ENCODE peak calls at places on chromosomes 6 and 20, in ten cellular contexts. C is suprapubic skin, I is transverse colon, E is spleen, G is stomach, M is HepG2, H is HCT116, D is breast epithelium, R is prostate gland, Q is GM12878. V is an unnamed sample.

GRCh38 chr6:162591517-162591916 is 136.0 kb downstream of the PRKN start:
- DNase-seq in Q (no peak), R (no peak), G (no peak), I (no peak), D (no peak), E (no peak), M (no peak), H (no peak), C (no peak), V (no peak)

GRCh38 chr6:130848945-130849344 is 21.7 kb downstream of the SMLR1 start:
- DNase-seq in R (no peak), H (no peak), D (no peak), Q (no peak), M (no peak), I (no peak), E (no peak), G (no peak), C (no peak), V (no peak)

GRCh38 chr20:44780226-44780625 is 30.1 kb downstream of the RIMS4 start:
- DNase-seq in D (no peak), I (peak; percentile 15), Q (no peak), G (no peak), C (no peak), M (peak; percentile 55), H (no peak), E (peak; percentile 17), R (no peak), V (no peak)

GRCh38 chr20:62593616-62594015 is 48.7 kb upstream of the SLCO4A1 start:
- DNase-seq in G (no peak), D (no peak), R (no peak), Q (no peak), M (no peak), H (no peak), C (no peak), E (no peak), I (no peak), V (no peak)

GRCh38 chr20:25248501-25249172 is 752 bp downstream of the PYGB start:
- DNase-seq in H (no peak), D (no peak), C (peak; percentile 81), M (no peak), G (peak; percentile 50), I (peak; percentile 38), Q (no peak), E (no peak), R (no peak), V (no peak)

GRCh38 chr6:408599-409102 is 17.1 kb downstream of the IRF4 start:
- DNase-seq in C (no peak), E (no peak), H (peak; percentile 53), Q (no peak), M (peak; percentile 65), R (no peak), D (no peak), I (no peak), G (no peak), V (no peak)

GRCh38 chr6:13165518-13166186 is 162.7 kb downstream of the TBC1D7 start:
- DNase-seq in H (no peak), D (no peak), M (no peak), I (no peak), Q (no peak), R (no peak), C (no peak), G (no peak), E (no peak), V (no peak)

GRCh38 chr6:88748141-88748540 is 215.3 kb downstream of the RNGTT start:
- DNase-seq in C (no peak), M (no peak), R (no peak), D (no peak), E (no peak), G (no peak), H (no peak), I (no peak), Q (no peak), V (no peak)

GRCh38 chr6:92777146-92777740 is 642.1 kb downstream of the EPHA7 start:
- DNase-seq in Q (no peak), E (no peak), D (no peak), R (no peak), I (no peak), M (peak; percentile 12), G (no peak), H (no peak), C (no peak), V (no peak)

GRCh38 chr6:90385914-90386313 is 89.3 kb upstream of the BACH2 start:
- DNase-seq in M (no peak), Q (no peak), G (no peak), E (no peak), D (no peak), C (no peak), H (no peak), I (no peak), R (no peak), V (no peak)

GRCh38 chr6:2429460-2429859 is 184.1 kb upstream of the GMDS start:
- DNase-seq in Q (no peak), I (no peak), H (no peak), E (no peak), M (no peak), G (no peak), R (no peak), C (no peak), D (no peak), V (no peak)

GRCh38 chr6:95091823-95092436 is 485.4 kb upstream of the MANEA start:
- DNase-seq in M (peak; percentile 41), G (no peak), Q (no peak), H (peak; percentile 57), C (no peak), I (no peak), R (no peak), E (no peak), D (no peak), V (no peak)

GRCh38 chr20:60214901-60215522 is 256.8 kb downstream of the CDH26 start:
- DNase-seq in G (no peak), R (no peak), Q (no peak), H (no peak), I (no peak), D (no peak), M (no peak), E (no peak), C (no peak), V (no peak)

GRCh38 chr6:158044525-158044888 is 62.8 kb downstream of the SYNJ2 start:
- DNase-seq in M (no peak), C (no peak), E (no peak), R (no peak), D (no peak), G (no peak), I (no peak), Q (no peak), H (no peak), V (no peak)
- TF ChIP-seq POLR2AphosphoS5 in M (no peak), C (no peak), E (no peak), R (no peak), D (no peak), G (no peak), I (no peak), Q (no peak), H (no peak), V (no peak)

DNA sequence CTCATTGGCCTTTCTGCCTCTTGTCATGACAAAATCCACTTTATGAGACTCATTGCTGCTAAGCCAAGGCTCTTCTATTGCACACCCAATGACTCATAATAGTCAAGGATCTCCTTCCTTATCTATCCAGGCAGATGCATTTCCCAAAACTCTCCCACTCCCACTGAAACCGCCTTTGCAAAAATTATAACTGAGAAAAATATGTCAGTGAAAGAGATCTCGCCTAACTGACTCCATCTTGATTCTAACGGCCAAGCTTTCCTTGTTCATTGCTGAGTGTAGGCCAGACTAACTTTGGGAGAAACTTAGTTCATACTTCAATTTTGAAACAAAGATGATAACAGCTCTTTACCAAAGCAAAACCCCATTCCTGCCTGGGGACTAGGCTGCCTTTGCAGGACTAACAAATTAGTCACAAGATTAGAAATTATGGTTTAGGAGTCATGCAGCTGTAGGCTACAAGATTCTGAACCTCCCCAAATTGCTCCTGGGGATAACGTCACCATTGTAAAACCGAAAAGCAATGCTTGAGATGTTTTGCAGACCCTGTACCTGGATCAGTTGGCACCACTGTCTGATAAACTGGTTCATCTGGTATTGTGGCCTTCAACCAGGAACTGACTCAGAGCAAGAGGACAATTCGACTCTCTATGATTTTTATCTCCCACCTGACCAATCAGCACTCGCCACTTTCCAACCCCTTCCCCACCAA is 47.1 kb downstream of the HAO1 start:
- DNase-seq in G (no peak), I (no peak), Q (no peak), M (no peak), H (no peak), R (no peak), C (no peak), E (no peak), D (no peak), V (no peak)
- H3K27ac ChIP-seq in G (no peak overlapping the region), I (no peak overlapping the region), Q (no peak overlapping the region), M (no peak overlapping the region), H (no peak overlapping the region), R (no peak overlapping the region), C (no peak overlapping the region), E (no peak overlapping the region), D (no peak overlapping the region), V (no peak overlapping the region)

DNA sequence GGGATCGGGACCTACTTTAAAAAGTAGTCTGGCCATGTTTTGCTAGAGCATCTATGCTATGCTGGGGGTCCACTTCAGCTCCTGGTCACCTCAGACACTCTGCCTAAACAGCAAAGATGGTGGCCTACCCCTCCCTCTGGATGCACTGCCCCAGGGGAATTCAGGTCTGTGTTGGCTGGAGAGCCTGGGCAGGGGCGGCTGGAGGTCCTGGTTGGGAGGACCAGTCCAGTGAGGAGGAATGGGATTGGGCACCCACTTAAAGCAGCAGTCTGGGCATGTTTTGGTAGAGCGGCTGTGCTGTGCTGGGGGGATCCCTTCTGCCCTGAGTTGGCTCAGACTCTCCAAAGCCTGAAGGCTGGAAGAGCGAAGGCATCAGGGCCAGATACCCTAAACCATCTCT is 23.2 kb upstream of the TCF21 start:
- DNase-seq in Q (no peak), H (no peak), G (no peak), D (no peak), R (no peak), E (no peak), C (no peak), I (no peak), M (no peak), V (no peak)
- TF ChIP-seq POLR2A in Q (no peak), H (no peak), G (no peak), D (no peak), R (no peak), E (no peak), C (no peak), I (no peak), M (no peak), V (no peak)

GRCh38 chr6:10521104-10521808 is at the start of gene GCNT2:
- DNase-seq in Q (no peak), M (peak; percentile 92), C (no peak), D (no peak), R (peak; percentile 31), H (no peak), E (no peak), G (peak; percentile 61), I (peak; percentile 22), V (peak; percentile 73)

GRCh38 chr6:10529231-10529801 is 8.2 kb downstream of the GCNT2 start:
- DNase-seq in E (no peak), D (peak; percentile 54), R (peak; percentile 51), H (no peak), Q (no peak), I (no peak), C (no peak), M (peak; percentile 42), G (peak; percentile 71), V (peak; percentile 77)

GRCh38 chr6:10522929-10523573 is 1.9 kb downstream of the GCNT2 start:
- DNase-seq in G (peak; percentile 57), I (no peak), M (peak; percentile 80), C (no peak), E (no peak), H (no peak), Q (no peak), R (no peak), D (no peak), V (peak; percentile 49)

GRCh38 chr6:10528170-10528981 is 7.2 kb downstream of the GCNT2 start:
- DNase-seq in I (peak; percentile 67), R (peak; percentile 64), Q (peak; percentile 72), C (no peak), M (peak; percentile 94), H (no peak), G (peak; percentile 74), E (no peak), D (no peak), V (peak; percentile 74)

GRCh38 chr6:10526156-10526555 is 5.0 kb downstream of the GCNT2 start:
- DNase-seq in M (no peak), Q (no peak), I (no peak), H (no peak), D (no peak), E (no peak), R (no peak), C (no peak), G (no peak), V (no peak)
- TF ChIP-seq POLR2AphosphoS5 in M (no peak), Q (no peak), I (no peak), H (no peak), D (no peak), E (peak; percentile 67), R (peak; percentile 25), C (no peak), G (peak; percentile 23), V (no peak)